ENCODE peak calls at places on chromosomes 2 and 18, in eight cellular contexts. One of them, this sample, is unnamed.
A peak's percentile ranks its signal among the peaks of the same experiment; 100 is the strongest.

GRCh38 chr2:130766037-130766436 is 10.7 kb downstream of the AMER3 start:
- DNase-seq in AG09309: no peak
- DNase-seq in mucosa of descending colon: no peak
- DNase-seq in choroid plexus epithelial cell: no peak
- DNase-seq in PC-3: no peak
- DNase-seq in fibroblast of mammary gland: no peak
- DNase-seq in cardiac fibroblast: no peak
- DNase-seq in right lobe of liver: no peak
- DNase-seq in this sample: no peak

GRCh38 chr2:215479536-215480240 is 43.8 kb upstream of the FN1 start:
- DNase-seq in AG09309: no peak
- DNase-seq in mucosa of descending colon: no peak
- DNase-seq in choroid plexus epithelial cell: no peak
- DNase-seq in PC-3: no peak
- DNase-seq in fibroblast of mammary gland: no peak
- DNase-seq in cardiac fibroblast: no peak
- DNase-seq in right lobe of liver: no peak
- DNase-seq in this sample: no peak

GRCh38 chr2:240915526-240916335 is 9.6 kb downstream of the CROCC2 start:
- DNase-seq in AG09309: no peak
- DNase-seq in mucosa of descending colon: peak; percentile 42
- DNase-seq in choroid plexus epithelial cell: no peak
- DNase-seq in PC-3: no peak
- DNase-seq in fibroblast of mammary gland: no peak
- DNase-seq in cardiac fibroblast: no peak
- DNase-seq in right lobe of liver: no peak
- DNase-seq in this sample: no peak

GRCh38 chr2:234869164-234869563 is 82.7 kb upstream of the SH3BP4 start:
- DNase-seq in AG09309: no peak
- DNase-seq in mucosa of descending colon: no peak
- DNase-seq in choroid plexus epithelial cell: no peak
- DNase-seq in PC-3: no peak
- DNase-seq in fibroblast of mammary gland: no peak
- DNase-seq in cardiac fibroblast: no peak
- DNase-seq in right lobe of liver: no peak
- DNase-seq in this sample: no peak

GRCh38 chr2:105934467-105934866 is 189.8 kb downstream of the NCK2 start:
- DNase-seq in AG09309: no peak
- DNase-seq in mucosa of descending colon: no peak
- DNase-seq in choroid plexus epithelial cell: no peak
- DNase-seq in PC-3: no peak
- DNase-seq in fibroblast of mammary gland: no peak
- DNase-seq in cardiac fibroblast: no peak
- DNase-seq in right lobe of liver: no peak
- DNase-seq in this sample: no peak

GRCh38 chr2:239106971-239107370 is 259.1 kb downstream of the TWIST2 start:
- DNase-seq in AG09309: no peak
- DNase-seq in mucosa of descending colon: no peak
- DNase-seq in choroid plexus epithelial cell: no peak
- DNase-seq in PC-3: no peak
- DNase-seq in fibroblast of mammary gland: no peak
- DNase-seq in cardiac fibroblast: no peak
- DNase-seq in right lobe of liver: no peak
- DNase-seq in this sample: no peak

GRCh38 chr2:239443666-239444567 is 43.1 kb upstream of the HDAC4 start:
- DNase-seq in AG09309: no peak
- DNase-seq in mucosa of descending colon: no peak
- DNase-seq in choroid plexus epithelial cell: no peak
- DNase-seq in PC-3: peak; percentile 75
- DNase-seq in fibroblast of mammary gland: peak; percentile 73
- DNase-seq in cardiac fibroblast: peak; percentile 8
- DNase-seq in right lobe of liver: no peak
- DNase-seq in this sample: no peak

GRCh38 chr2:161078211-161078539 is 82.1 kb upstream of the TANK start:
- DNase-seq in AG09309: no peak
- DNase-seq in mucosa of descending colon: no peak
- DNase-seq in choroid plexus epithelial cell: no peak
- DNase-seq in PC-3: no peak
- DNase-seq in fibroblast of mammary gland: no peak
- DNase-seq in cardiac fibroblast: no peak
- DNase-seq in right lobe of liver: no peak
- DNase-seq in this sample: no peak

GRCh38 chr2:85222792-85223191 is 89.6 kb downstream of the TCF7L1 start:
- DNase-seq in AG09309: no peak
- DNase-seq in mucosa of descending colon: no peak
- DNase-seq in choroid plexus epithelial cell: no peak
- DNase-seq in PC-3: no peak
- DNase-seq in fibroblast of mammary gland: peak; percentile 58
- DNase-seq in cardiac fibroblast: peak; percentile 15
- DNase-seq in right lobe of liver: no peak
- DNase-seq in this sample: no peak

DNA sequence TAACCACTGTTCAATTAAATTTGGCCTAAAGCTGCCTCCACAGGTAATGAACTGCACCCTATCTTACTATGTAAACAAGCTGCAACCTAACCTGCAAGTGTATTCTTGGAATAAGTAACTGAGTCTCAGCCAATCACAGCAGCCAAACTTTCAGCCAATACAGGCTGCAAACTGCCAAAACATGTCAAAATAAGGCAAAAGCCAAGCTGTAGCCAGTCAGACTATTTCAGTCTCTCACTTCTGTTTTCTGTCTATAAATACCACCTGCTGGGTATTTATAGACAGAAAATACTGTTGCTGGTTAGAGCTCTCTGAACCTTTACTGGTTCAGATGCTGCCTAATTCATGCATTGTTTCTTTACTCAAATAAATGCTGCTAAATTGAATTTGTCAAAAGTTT is 14.3 kb downstream of the C2orf76 start:
- DNase-seq in AG09309: no peak
- DNase-seq in mucosa of descending colon: no peak
- DNase-seq in choroid plexus epithelial cell: peak; percentile 10
- DNase-seq in PC-3: peak; percentile 28
- DNase-seq in fibroblast of mammary gland: no peak
- DNase-seq in cardiac fibroblast: no peak
- DNase-seq in right lobe of liver: peak; percentile 80
- DNase-seq in this sample: no peak
- H3K4me3 ChIP-seq in AG09309: no peak overlapping the region
- H3K4me3 ChIP-seq in mucosa of descending colon: no peak overlapping the region
- H3K4me3 ChIP-seq in choroid plexus epithelial cell: no peak overlapping the region
- H3K4me3 ChIP-seq in PC-3: no peak overlapping the region
- H3K4me3 ChIP-seq in fibroblast of mammary gland: no peak overlapping the region
- H3K4me3 ChIP-seq in cardiac fibroblast: no peak overlapping the region
- H3K4me3 ChIP-seq in right lobe of liver: no peak overlapping the region
- H3K4me3 ChIP-seq in this sample: no peak overlapping the region

GRCh38 chr18:48361801-48362200 is 47.4 kb downstream of the ZBTB7C start:
- DNase-seq in AG09309: no peak
- DNase-seq in mucosa of descending colon: no peak
- DNase-seq in choroid plexus epithelial cell: no peak
- DNase-seq in PC-3: no peak
- DNase-seq in fibroblast of mammary gland: no peak
- DNase-seq in cardiac fibroblast: no peak
- DNase-seq in right lobe of liver: no peak
- DNase-seq in this sample: no peak
- TF ChIP-seq CTCF in AG09309: no peak
- TF ChIP-seq CTCF in mucosa of descending colon: no peak
- TF ChIP-seq CTCF in choroid plexus epithelial cell: no peak
- TF ChIP-seq CTCF in PC-3: no peak
- TF ChIP-seq CTCF in fibroblast of mammary gland: no peak
- TF ChIP-seq CTCF in cardiac fibroblast: no peak
- TF ChIP-seq CTCF in right lobe of liver: no peak
- TF ChIP-seq CTCF in this sample: no peak

GRCh38 chr18:23658296-23658695 is 4.4 kb downstream of the ANKRD29 start:
- DNase-seq in AG09309: no peak
- DNase-seq in mucosa of descending colon: no peak
- DNase-seq in choroid plexus epithelial cell: peak; percentile 34
- DNase-seq in PC-3: peak; percentile 27
- DNase-seq in fibroblast of mammary gland: peak; percentile 46
- DNase-seq in cardiac fibroblast: no peak
- DNase-seq in right lobe of liver: no peak
- DNase-seq in this sample: no peak

GRCh38 chr18:23664674-23665073 is 2.0 kb upstream of the ANKRD29 start:
- DNase-seq in AG09309: no peak
- DNase-seq in mucosa of descending colon: no peak
- DNase-seq in choroid plexus epithelial cell: no peak
- DNase-seq in PC-3: no peak
- DNase-seq in fibroblast of mammary gland: no peak
- DNase-seq in cardiac fibroblast: no peak
- DNase-seq in right lobe of liver: no peak
- DNase-seq in this sample: no peak

GRCh38 chr18:23667114-23667513 is 4.4 kb upstream of the ANKRD29 start:
- DNase-seq in AG09309: no peak
- DNase-seq in mucosa of descending colon: no peak
- DNase-seq in choroid plexus epithelial cell: no peak
- DNase-seq in PC-3: no peak
- DNase-seq in fibroblast of mammary gland: no peak
- DNase-seq in cardiac fibroblast: no peak
- DNase-seq in right lobe of liver: no peak
- DNase-seq in this sample: no peak

GRCh38 chr18:23661735-23662308 is 889 bp downstream of the ANKRD29 start:
- DNase-seq in AG09309: no peak
- DNase-seq in mucosa of descending colon: no peak
- DNase-seq in choroid plexus epithelial cell: no peak
- DNase-seq in PC-3: no peak
- DNase-seq in fibroblast of mammary gland: no peak
- DNase-seq in cardiac fibroblast: no peak
- DNase-seq in right lobe of liver: no peak
- DNase-seq in this sample: no peak

DNA sequence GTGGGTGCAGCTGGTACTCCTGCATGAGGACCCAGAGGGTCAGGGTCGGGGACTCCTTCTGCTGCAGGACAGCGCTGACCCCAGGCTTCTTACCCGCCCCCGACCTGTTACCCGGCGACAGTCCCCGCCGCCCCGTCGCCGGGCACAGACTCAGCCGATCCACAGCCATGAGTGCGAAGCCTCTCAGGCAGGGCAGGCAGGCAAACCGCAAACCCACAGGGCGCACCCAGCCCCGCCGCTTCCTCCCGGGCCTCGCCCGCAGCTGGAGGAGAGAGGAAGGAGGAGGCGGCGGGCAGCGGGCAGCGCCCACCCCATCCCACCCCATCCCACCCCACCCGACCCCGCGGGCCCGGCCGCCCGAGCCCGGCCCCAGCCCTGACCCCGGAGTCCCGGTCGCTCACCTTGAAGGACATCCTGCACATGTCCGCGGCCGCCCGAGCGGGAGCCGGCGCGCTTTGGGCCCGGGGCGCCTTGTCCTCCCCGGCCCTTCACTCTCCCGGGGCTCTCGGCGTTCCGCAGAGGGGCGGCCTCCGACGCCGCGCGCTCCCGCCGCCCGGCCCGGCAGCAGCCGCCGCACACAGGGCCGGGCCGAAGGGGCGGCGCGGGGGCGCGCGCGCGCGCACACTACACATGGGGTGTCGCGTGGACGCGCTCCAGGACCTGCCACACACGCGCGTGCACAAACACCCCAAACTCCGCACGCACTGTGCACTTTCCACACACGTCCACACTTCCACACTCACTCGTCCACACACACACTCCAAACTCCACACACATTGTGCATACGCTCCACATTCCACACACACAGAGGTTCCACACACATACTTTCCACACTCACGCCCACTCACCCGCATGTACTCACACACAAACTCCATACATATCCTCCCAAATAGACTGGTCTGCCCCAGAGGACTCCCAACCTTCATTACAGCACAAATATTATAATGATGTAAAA is at the start of gene ANKRD29:
- DNase-seq in AG09309: no peak
- DNase-seq in mucosa of descending colon: peak; percentile 57
- DNase-seq in choroid plexus epithelial cell: no peak
- DNase-seq in PC-3: peak; percentile 65
- DNase-seq in fibroblast of mammary gland: peak; percentile 26
- DNase-seq in cardiac fibroblast: peak; percentile 28
- DNase-seq in right lobe of liver: no peak
- DNase-seq in this sample: no peak
- H3K4me3 ChIP-seq in AG09309: peak within 1 kb of the TSS; percentile 68
- H3K4me3 ChIP-seq in mucosa of descending colon: peak within 1 kb of the TSS; percentile 6
- H3K4me3 ChIP-seq in choroid plexus epithelial cell: peak within 1 kb of the TSS; percentile 48
- H3K4me3 ChIP-seq in PC-3: peak within 1 kb of the TSS; percentile 97
- H3K4me3 ChIP-seq in fibroblast of mammary gland: peak within 1 kb of the TSS; percentile 51
- H3K4me3 ChIP-seq in cardiac fibroblast: peak within 1 kb of the TSS; percentile 42
- H3K4me3 ChIP-seq in right lobe of liver: peak within 1 kb of the TSS; percentile 47
- H3K4me3 ChIP-seq in this sample: peak within 1 kb of the TSS; percentile 51

DNA sequence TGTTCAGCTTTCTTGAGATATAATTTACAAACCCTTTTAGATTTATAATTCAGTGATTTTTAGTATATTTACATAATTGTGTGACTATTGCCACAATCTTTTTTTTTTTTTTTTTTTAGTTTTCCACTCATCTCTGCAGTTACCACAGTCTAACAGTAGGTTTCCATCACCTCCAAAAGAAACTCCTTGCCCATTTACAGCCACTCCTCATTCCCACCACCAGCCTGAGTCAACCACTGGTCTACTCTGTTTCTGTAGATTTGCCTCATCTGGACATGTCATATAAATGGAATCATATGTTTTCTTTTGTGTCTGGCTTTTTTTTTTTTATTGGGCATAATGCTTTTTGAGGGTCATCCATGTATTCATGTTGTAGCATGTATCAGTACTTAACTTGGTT is 16.1 kb downstream of the MTX2 start:
- DNase-seq in AG09309: no peak
- DNase-seq in mucosa of descending colon: no peak
- DNase-seq in choroid plexus epithelial cell: no peak
- DNase-seq in PC-3: no peak
- DNase-seq in fibroblast of mammary gland: peak; percentile 63
- DNase-seq in cardiac fibroblast: no peak
- DNase-seq in right lobe of liver: no peak
- DNase-seq in this sample: no peak
- TF ChIP-seq CTCF in AG09309: no peak
- TF ChIP-seq CTCF in mucosa of descending colon: no peak
- TF ChIP-seq CTCF in choroid plexus epithelial cell: no peak
- TF ChIP-seq CTCF in PC-3: no peak
- TF ChIP-seq CTCF in fibroblast of mammary gland: no peak
- TF ChIP-seq CTCF in cardiac fibroblast: no peak
- TF ChIP-seq CTCF in right lobe of liver: no peak
- TF ChIP-seq CTCF in this sample: no peak

GRCh38 chr2:10045561-10046355 is 2.4 kb downstream of the KLF11 start:
- DNase-seq in AG09309: no peak
- DNase-seq in mucosa of descending colon: peak; percentile 11
- DNase-seq in choroid plexus epithelial cell: no peak
- DNase-seq in PC-3: no peak
- DNase-seq in fibroblast of mammary gland: no peak
- DNase-seq in cardiac fibroblast: no peak
- DNase-seq in right lobe of liver: peak; percentile 92
- DNase-seq in this sample: no peak
- H3K4me3 ChIP-seq in AG09309: no peak overlapping the region
- H3K4me3 ChIP-seq in mucosa of descending colon: no peak overlapping the region
- H3K4me3 ChIP-seq in choroid plexus epithelial cell: no peak overlapping the region
- H3K4me3 ChIP-seq in PC-3: no peak overlapping the region
- H3K4me3 ChIP-seq in fibroblast of mammary gland: no peak overlapping the region
- H3K4me3 ChIP-seq in cardiac fibroblast: no peak overlapping the region
- H3K4me3 ChIP-seq in right lobe of liver: peak overlapping the region; percentile 85
- H3K4me3 ChIP-seq in this sample: no peak overlapping the region

GRCh38 chr2:4354678-4355077 is 651.3 kb downstream of the DCDC2C start:
- DNase-seq in AG09309: no peak
- DNase-seq in mucosa of descending colon: no peak
- DNase-seq in choroid plexus epithelial cell: peak; percentile 9
- DNase-seq in PC-3: peak; percentile 32
- DNase-seq in fibroblast of mammary gland: no peak
- DNase-seq in cardiac fibroblast: no peak
- DNase-seq in right lobe of liver: no peak
- DNase-seq in this sample: no peak
- TF ChIP-seq CTCF in AG09309: no peak
- TF ChIP-seq CTCF in mucosa of descending colon: no peak
- TF ChIP-seq CTCF in choroid plexus epithelial cell: peak; percentile 52
- TF ChIP-seq CTCF in PC-3: peak; percentile 56
- TF ChIP-seq CTCF in fibroblast of mammary gland: no peak
- TF ChIP-seq CTCF in cardiac fibroblast: no peak
- TF ChIP-seq CTCF in right lobe of liver: peak; percentile 37
- TF ChIP-seq CTCF in this sample: no peak

GRCh38 chr2:200156140-200156858 is 150.2 kb upstream of the SPATS2L start:
- DNase-seq in AG09309: peak; percentile 52
- DNase-seq in mucosa of descending colon: no peak
- DNase-seq in choroid plexus epithelial cell: peak; percentile 95
- DNase-seq in PC-3: peak; percentile 63
- DNase-seq in fibroblast of mammary gland: peak; percentile 97
- DNase-seq in cardiac fibroblast: peak; percentile 79
- DNase-seq in right lobe of liver: peak; percentile 64
- DNase-seq in this sample: peak; percentile 55
- H3K4me3 ChIP-seq in AG09309: peak overlapping the region; percentile 5
- H3K4me3 ChIP-seq in mucosa of descending colon: no peak overlapping the region
- H3K4me3 ChIP-seq in choroid plexus epithelial cell: peak overlapping the region; percentile 42
- H3K4me3 ChIP-seq in PC-3: peak overlapping the region; percentile 58
- H3K4me3 ChIP-seq in fibroblast of mammary gland: peak overlapping the region; percentile 48
- H3K4me3 ChIP-seq in cardiac fibroblast: peak overlapping the region; percentile 24
- H3K4me3 ChIP-seq in right lobe of liver: peak overlapping the region; percentile 23
- H3K4me3 ChIP-seq in this sample: peak overlapping the region; percentile 35

This sample was measured in BJ.